ENCODE peak calls at places on chromosomes 5 and 9, in ten cellular contexts. P, A, L, I, W, K, Y, B, U and M are unnamed samples.
A peak's percentile ranks its signal among the peaks of the same experiment; 100 is the strongest.

GRCh38 chr9:130358928-130359327 is 85.8 kb upstream of the ASS1 start:
- DNase-seq in P (no peak), A (no peak), L (no peak), I (no peak), W (no peak), K (no peak), Y (no peak), B (no peak), U (no peak), M (no peak)

GRCh38 chr5:6419340-6419852 is 29.3 kb upstream of the UBE2QL1 start:
- DNase-seq in P (peak; percentile 51), A (peak; percentile 99), L (no peak), I (no peak), W (no peak), K (peak; percentile 50), Y (no peak), B (no peak), U (no peak), M (no peak)

GRCh38 chr9:2016411-2017208 is 1.5 kb downstream of the SMARCA2 start:
- DNase-seq in P (peak; percentile 85), A (peak; percentile 34), L (peak; percentile 94), I (peak; percentile 50), W (peak; percentile 83), K (peak; percentile 75), Y (peak; percentile 22), B (peak; percentile 94), U (peak; percentile 87), M (peak; percentile 57)

GRCh38 chr9:34547960-34548603 is 25.3 kb upstream of the ENHO start:
- DNase-seq in P (peak; percentile 60), A (peak; percentile 47), L (peak; percentile 81), I (no peak), W (peak; percentile 70), K (peak; percentile 60), Y (peak; percentile 83), B (peak; percentile 87), U (peak; percentile 87), M (peak; percentile 71)

GRCh38 chr9:24552526-24552925 is 6.8 kb upstream of the IZUMO3 start:
- DNase-seq in P (no peak), A (no peak), L (no peak), I (no peak), W (no peak), K (no peak), Y (no peak), B (no peak), U (no peak), M (no peak)

GRCh38 chr5:107889387-107889786 is 218.7 kb upstream of the EFNA5 start:
- DNase-seq in P (no peak), A (no peak), L (no peak), I (no peak), W (no peak), K (no peak), Y (no peak), B (no peak), U (no peak), M (no peak)

GRCh38 chr9:90099262-90099982 is 494.6 kb downstream of the GADD45G start:
- DNase-seq in P (peak; percentile 42), A (peak; percentile 46), L (no peak), I (no peak), W (no peak), K (no peak), Y (no peak), B (no peak), U (no peak), M (no peak)

GRCh38 chr5:153824909-153825308 is 213.8 kb downstream of the FAM114A2 start:
- DNase-seq in P (no peak), A (no peak), L (no peak), I (no peak), W (no peak), K (no peak), Y (no peak), B (no peak), U (no peak), M (no peak)

GRCh38 chr5:108749130-108749861 is 1.6 kb downstream of the FER start:
- DNase-seq in P (peak; percentile 39), A (no peak), L (no peak), I (peak; percentile 18), W (no peak), K (peak; percentile 87), Y (peak; percentile 56), B (no peak), U (no peak), M (peak; percentile 16)

GRCh38 chr5:151663617-151664322 is 22.9 kb downstream of the SPARC start:
- DNase-seq in P (no peak), A (no peak), L (peak; percentile 82), I (no peak), W (peak; percentile 56), K (no peak), Y (no peak), B (no peak), U (peak; percentile 63), M (no peak)

GRCh38 chr5:104016650-104017049 is 454.1 kb upstream of the NUDT12 start:
- DNase-seq in P (no peak), A (no peak), L (no peak), I (no peak), W (no peak), K (no peak), Y (no peak), B (no peak), U (no peak), M (no peak)

GRCh38 chr9:107750741-107751521 is 261.4 kb upstream of the KLF4 start:
- DNase-seq in P (peak; percentile 94), A (no peak), L (peak; percentile 97), I (no peak), W (peak; percentile 82), K (peak; percentile 97), Y (no peak), B (peak; percentile 91), U (peak; percentile 87), M (peak; percentile 66)

GRCh38 chr9:3676766-3677165 is 151.0 kb upstream of the RFX3 start:
- DNase-seq in P (no peak), A (no peak), L (no peak), I (no peak), W (no peak), K (no peak), Y (no peak), B (no peak), U (no peak), M (no peak)

GRCh38 chr9:119968837-119969707 is 599.8 kb upstream of the BRINP1 start:
- DNase-seq in P (peak; percentile 74), A (peak; percentile 66), L (peak; percentile 87), I (no peak), W (peak; percentile 67), K (peak; percentile 84), Y (peak; percentile 75), B (peak; percentile 91), U (peak; percentile 83), M (peak; percentile 65)

GRCh38 chr5:75856056-75856455 is 138.8 kb upstream of the POC5 start:
- DNase-seq in P (no peak), A (peak; percentile 0), L (no peak), I (no peak), W (no peak), K (no peak), Y (no peak), B (no peak), U (no peak), M (no peak)

GRCh38 chr9:136754059-136754572 is 3.9 kb downstream of the LCN8 start:
- DNase-seq in P (no peak), A (peak; percentile 17), L (no peak), I (no peak), W (no peak), K (no peak), Y (no peak), B (no peak), U (no peak), M (no peak)

GRCh38 chr9:129352157-129352870 is 174.3 kb upstream of the IER5L start:
- DNase-seq in P (no peak), A (no peak), L (no peak), I (no peak), W (no peak), K (no peak), Y (peak; percentile 53), B (peak; percentile 84), U (peak; percentile 64), M (no peak)

GRCh38 chr9:69131682-69132081 is 42.4 kb upstream of the TJP2 start:
- DNase-seq in P (peak; percentile 96), A (no peak), L (peak; percentile 84), I (no peak), W (no peak), K (peak; percentile 93), Y (no peak), B (no peak), U (no peak), M (peak; percentile 25)

GRCh38 chr9:37508834-37509206 is 23.1 kb downstream of the POLR1E start:
- DNase-seq in P (no peak), A (no peak), L (no peak), I (no peak), W (no peak), K (no peak), Y (no peak), B (peak; percentile 2), U (no peak), M (no peak)

GRCh38 chr5:153938131-153938842 is 100.4 kb downstream of the FAM114A2 start:
- DNase-seq in P (no peak), A (no peak), L (no peak), I (no peak), W (no peak), K (no peak), Y (no peak), B (no peak), U (no peak), M (no peak)

GRCh38 chr5:178786859-178787499 is 56.5 kb upstream of the ZNF354A start:
- DNase-seq in P (peak; percentile 96), A (no peak), L (no peak), I (no peak), W (no peak), K (peak; percentile 98), Y (no peak), B (no peak), U (no peak), M (peak; percentile 58)

GRCh38 chr5:5296061-5296460 is 126.4 kb upstream of the ICE1 start:
- DNase-seq in P (no peak), A (no peak), L (no peak), I (no peak), W (no peak), K (no peak), Y (no peak), B (no peak), U (no peak), M (no peak)

GRCh38 chr5:141848771-141849370 is 29.3 kb downstream of the PCDH1 start:
- DNase-seq in P (peak; percentile 98), A (no peak), L (peak; percentile 80), I (no peak), W (peak; percentile 60), K (peak; percentile 98), Y (no peak), B (peak; percentile 93), U (peak; percentile 65), M (peak; percentile 94)

GRCh38 chr5:33789558-33789957 is 102.2 kb downstream of the ADAMTS12 start:
- DNase-seq in P (no peak), A (no peak), L (no peak), I (no peak), W (no peak), K (no peak), Y (no peak), B (no peak), U (no peak), M (no peak)

GRCh38 chr9:117178596-117179111 is 236.2 kb downstream of the ASTN2 start:
- DNase-seq in P (no peak), A (peak; percentile 15), L (no peak), I (no peak), W (no peak), K (no peak), Y (no peak), B (no peak), U (no peak), M (no peak)

GRCh38 chr5:123036391-123037103 is at the start of gene PPIC:
- DNase-seq in P (peak; percentile 90), A (peak; percentile 38), L (peak; percentile 94), I (no peak), W (peak; percentile 90), K (peak; percentile 93), Y (peak; percentile 63), B (peak; percentile 94), U (peak; percentile 94), M (peak; percentile 95)

GRCh38 chr9:536597-537511 is 304.6 kb upstream of the DMRT1 start:
- DNase-seq in P (no peak), A (no peak), L (no peak), I (no peak), W (no peak), K (no peak), Y (no peak), B (no peak), U (no peak), M (no peak)

GRCh38 chr5:95439801-95440493 is 48.8 kb downstream of the FAM81B start:
- DNase-seq in P (no peak), A (no peak), L (no peak), I (no peak), W (no peak), K (no peak), Y (no peak), B (no peak), U (no peak), M (no peak)